ENCODE peak calls at places on chromosomes 5 and 9, in ten cellular contexts. X is tibial artery; P is astrocyte; D is effector memory CD4-positive, alpha-beta T cell; S is CD8-positive, alpha-beta memory T cell; T is psoas muscle; E is endodermal cell; H is heart right ventricle; O is tibial nerve; J is left ventricle myocardium inferior. B is an unnamed sample. For H3K27me3 and H3K9me3, the result is how much of the 10 kb centered on the place peaks cover.

GRCh38 chr5:161302557-161302956 is 244.0 kb downstream of the GABRB2 start:
- DNase-seq in X (no peak), P (no peak), D (no peak), S (no peak), T (no peak), E (no peak), H (no peak), O (no peak), J (no peak), B (no peak)

GRCh38 chr9:137295313-137296213 is 6.5 kb downstream of the NRARP start:
- DNase-seq in X (no peak), P (no peak), D (no peak), S (peak), T (no peak), E (peak), H (peak), O (no peak), J (no peak), B (no peak)

GRCh38 chr9:6354072-6354686 is 26.0 kb downstream of the TPD52L3 start:
- DNase-seq in X (no peak), P (peak), D (peak), S (peak), T (no peak), E (peak), H (no peak), O (no peak), J (no peak), B (peak)

GRCh38 chr9:73239868-73240267 is 88.2 kb downstream of the ANXA1 start:
- DNase-seq in X (no peak), P (no peak), D (no peak), S (no peak), T (no peak), E (no peak), H (no peak), O (no peak), J (no peak), B (no peak)

GRCh38 chr5:94361832-94362754 is 256.3 kb downstream of the KIAA0825 start:
- DNase-seq in X (no peak), P (no peak), D (no peak), S (no peak), T (no peak), E (peak), H (no peak), O (no peak), J (no peak), B (no peak)

GRCh38 chr5:176396330-176396729 is 7.8 kb downstream of the HIGD2A start:
- DNase-seq in X (no peak), P (no peak), D (no peak), S (no peak), T (no peak), E (no peak), H (no peak), O (no peak), J (no peak), B (no peak)

GRCh38 chr5:69129413-69129812 is 35.6 kb downstream of the SLC30A5 start:
- DNase-seq in X (no peak), P (peak), D (no peak), S (no peak), T (no peak), E (no peak), H (no peak), O (no peak), J (no peak), B (peak)

GRCh38 chr9:27194401-27195091 is 85.5 kb downstream of the TEK start:
- DNase-seq in X (no peak), P (peak), D (no peak), S (no peak), T (no peak), E (no peak), H (no peak), O (no peak), J (no peak), B (peak)

GRCh38 chr5:132497488-132497997 is 7.0 kb upstream of the IRF1 start:
- DNase-seq in X (peak), P (peak), D (no peak), S (no peak), T (peak), E (peak), H (peak), O (peak), J (peak), B (peak)

GRCh38 chr5:167207081-167207480 is 1084.4 kb upstream of the WWC1 start:
- DNase-seq in X (no peak), P (no peak), D (no peak), S (no peak), T (no peak), E (no peak), H (no peak), O (no peak), J (no peak), B (no peak)

GRCh38 chr5:1515921-1516571 is 7.7 kb downstream of the LPCAT1 start:
- DNase-seq in X (peak), P (peak), D (no peak), S (no peak), T (peak), E (peak), H (peak), O (no peak), J (peak), B (no peak)

GRCh38 chr5:156759156-156759555 is 90.9 kb upstream of the PPP1R2B start:
- DNase-seq in X (no peak), P (no peak), D (no peak), S (no peak), T (no peak), E (no peak), H (no peak), O (no peak), J (peak), B (no peak)

GRCh38 chr9:105059260-105059659 is 131.3 kb upstream of the ABCA1 start:
- DNase-seq in X (no peak), P (peak), D (no peak), S (no peak), T (no peak), E (no peak), H (no peak), O (no peak), J (no peak), B (no peak)

GRCh38 chr5:9977070-9977469 is 272.6 kb downstream of the ATPSCKMT start:
- DNase-seq in X (no peak), P (no peak), D (no peak), S (no peak), T (no peak), E (no peak), H (no peak), O (no peak), J (no peak), B (no peak)

GRCh38 chr5:58044166-58044565 is 415.7 kb downstream of the PLK2 start:
- DNase-seq in X (no peak), P (no peak), D (no peak), S (no peak), T (no peak), E (no peak), H (no peak), O (no peak), J (no peak), B (no peak)

GRCh38 chr9:126663661-126664072 is 49.9 kb downstream of the LMX1B start:
- DNase-seq in X (no peak), P (no peak), D (no peak), S (no peak), T (no peak), E (no peak), H (peak), O (no peak), J (peak), B (no peak)

GRCh38 chr5:99449786-99450185 is 521.0 kb upstream of the CHD1 start:
- DNase-seq in X (no peak), P (peak), D (no peak), S (no peak), T (no peak), E (no peak), H (no peak), O (no peak), J (no peak), B (no peak)

GRCh38 chr5:64625678-64626077 is 64.6 kb upstream of the SHISAL2B start:
- DNase-seq in X (no peak), P (peak), D (no peak), S (no peak), T (no peak), E (no peak), H (no peak), O (no peak), J (no peak), B (peak)

GRCh38 chr5:9562101-9562500 is 16.2 kb upstream of the SEMA5A start:
- DNase-seq in X (no peak), P (no peak), D (no peak), S (no peak), T (no peak), E (peak), H (no peak), O (no peak), J (no peak), B (no peak)

GRCh38 chr5:56183507-56183906 is 49.6 kb downstream of the ANKRD55 start:
- DNase-seq in X (no peak), P (peak), D (no peak), S (no peak), T (no peak), E (no peak), H (no peak), O (no peak), J (no peak), B (peak)

GRCh38 chr5:169711826-169712225 is 74.8 kb downstream of the DOCK2 start:
- DNase-seq in X (no peak), P (no peak), D (no peak), S (no peak), T (no peak), E (no peak), H (no peak), O (no peak), J (no peak), B (no peak)

GRCh38 chr5:1745806-1746370 is 53.7 kb downstream of the MRPL36 start:
- DNase-seq in X (peak), P (no peak), D (no peak), S (no peak), T (no peak), E (no peak), H (no peak), O (no peak), J (no peak), B (no peak)

GRCh38 chr5:96522635-96523355 is 89.7 kb upstream of the PCSK1 start:
- DNase-seq in X (no peak), P (no peak), D (no peak), S (no peak), T (no peak), E (no peak), H (no peak), O (no peak), J (no peak), B (no peak)

GRCh38 chr9:130239741-130240241 is 25.8 kb upstream of the HMCN2 start:
- DNase-seq in X (no peak), P (no peak), D (no peak), S (no peak), T (peak), E (peak), H (no peak), O (no peak), J (no peak), B (no peak)

GRCh38 chr5:159290741-159291140 is 27.7 kb downstream of the UBLCP1 start:
- DNase-seq in X (no peak), P (peak), D (no peak), S (no peak), T (no peak), E (no peak), H (no peak), O (no peak), J (no peak), B (no peak)

GRCh38 chr9:128587453-128587852 is 35.1 kb downstream of the SPTAN1 start:
- DNase-seq in X (no peak), P (no peak), D (no peak), S (peak), T (no peak), E (no peak), H (no peak), O (no peak), J (no peak), B (no peak)

GRCh38 chr5:58042933-58043606 is 416.8 kb downstream of the PLK2 start:
- DNase-seq in X (no peak), P (peak), D (no peak), S (no peak), T (no peak), E (peak), H (no peak), O (no peak), J (no peak), B (no peak)

DNA sequence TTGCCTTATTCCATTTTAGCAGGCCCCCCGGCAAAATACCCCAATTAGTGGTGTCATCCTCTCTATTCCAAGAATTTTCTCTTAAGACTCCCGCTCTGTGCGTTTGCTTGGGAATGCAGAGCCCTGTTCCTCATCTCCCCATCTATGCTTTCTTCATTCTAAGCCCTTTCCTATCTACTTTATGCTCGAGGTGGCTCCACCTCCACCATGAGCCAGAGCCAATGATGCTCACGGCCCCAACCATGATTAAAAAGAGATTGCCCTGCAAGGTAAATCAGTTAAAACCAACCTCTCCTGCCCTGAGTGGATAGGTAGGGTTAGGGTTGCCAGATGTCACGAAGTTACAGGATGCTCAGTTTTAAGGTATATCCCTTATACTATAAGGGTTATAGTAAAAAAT is 677 bp upstream of the TXNDC15 start:
- DNase-seq in X (no peak), P (no peak), D (no peak), S (peak), T (no peak), E (peak), H (no peak), O (no peak), J (no peak), B (no peak)
- H3K4me3 ChIP-seq in X (peak), P (peak), D (peak), S (peak), T (peak), E (peak), H (peak), O (peak), J (peak), B (no peak)

GRCh38 chr9:38211002-38211401 is 142.0 kb upstream of the SHB start:
- DNase-seq in X (no peak), P (no peak), D (no peak), S (no peak), T (no peak), E (no peak), H (no peak), O (no peak), J (no peak), B (no peak)
- H3K27me3 ChIP-seq in X (under half), P (under half), D (under half), S (under half), T (under half), E (under half), H (under half), O (under half), J (under half), B (under half)

GRCh38 chr9:35499701-35500030 is 9.8 kb downstream of the RUSC2 start:
- DNase-seq in X (no peak), P (no peak), D (no peak), S (no peak), T (no peak), E (no peak), H (no peak), O (no peak), J (no peak), B (no peak)
- H3K9me3 ChIP-seq in X (under half), P (under half), D (under half), S (under half), T (under half), E (half or more), H (under half), O (under half), J (under half), B (under half)

DNA sequence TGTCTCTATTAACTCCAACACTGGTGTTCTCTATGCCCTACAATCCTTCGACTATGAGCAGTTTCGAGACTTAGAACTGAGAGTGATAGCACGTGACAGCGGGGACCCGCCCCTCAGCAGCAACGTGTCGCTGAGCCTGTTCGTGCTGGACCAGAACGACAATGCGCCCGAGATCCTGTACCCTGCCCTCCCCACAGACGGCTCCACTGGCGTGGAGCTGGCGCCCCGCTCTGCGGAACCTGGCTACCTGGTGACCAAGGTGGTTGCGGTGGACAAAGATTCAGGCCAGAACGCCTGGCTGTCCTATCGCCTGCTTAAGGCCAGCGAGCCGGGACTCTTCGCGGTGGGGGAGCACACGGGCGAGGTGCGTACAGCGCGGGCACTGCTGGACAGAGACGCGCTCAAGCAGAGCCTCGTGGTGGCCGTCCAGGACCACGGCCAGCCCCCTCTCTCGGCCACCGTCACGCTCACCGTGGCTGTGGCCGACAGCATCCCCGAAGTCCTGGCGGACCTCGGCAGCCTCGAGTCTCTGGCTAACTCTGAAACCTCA is 2.0 kb downstream of the PCDHGA11 start:
- DNase-seq in X (no peak), P (no peak), D (no peak), S (no peak), T (no peak), E (no peak), H (no peak), O (no peak), J (no peak), B (no peak)
- H3K4me3 ChIP-seq in X (no peak), P (no peak), D (no peak), S (no peak), T (peak), E (no peak), H (no peak), O (no peak), J (no peak), B (no peak)

DNA sequence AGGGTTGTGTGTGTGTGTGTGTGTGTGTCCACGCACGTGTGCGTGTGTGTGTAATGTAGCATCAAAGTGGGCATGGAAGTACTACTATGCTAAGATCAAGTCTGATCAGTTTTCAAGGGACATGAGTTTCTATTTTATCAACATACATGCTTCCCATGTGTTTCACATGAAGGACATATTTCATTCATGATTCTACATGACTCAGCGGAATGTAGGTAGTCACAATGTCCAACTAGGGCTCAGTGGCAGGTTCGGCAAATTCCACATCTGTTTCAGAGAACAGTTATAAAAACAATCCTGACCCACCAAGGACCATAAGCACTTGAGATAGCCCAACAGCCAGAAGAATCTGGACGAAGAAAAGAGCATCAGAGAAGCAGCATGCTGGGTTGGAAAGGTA is 148.3 kb downstream of the SPOCK1 start:
- DNase-seq in X (no peak), P (no peak), D (no peak), S (no peak), T (no peak), E (no peak), H (no peak), O (no peak), J (no peak), B (no peak)
- H3K27me3 ChIP-seq in X (under half), P (under half), D (under half), S (under half), T (under half), E (under half), H (under half), O (under half), J (half or more), B (under half)

GRCh38 chr9:25421560-25421959 is 256.7 kb downstream of the TUSC1 start:
- DNase-seq in X (no peak), P (no peak), D (no peak), S (no peak), T (no peak), E (no peak), H (no peak), O (no peak), J (no peak), B (no peak)

GRCh38 chr9:25418974-25419373 is 259.3 kb downstream of the TUSC1 start:
- DNase-seq in X (no peak), P (no peak), D (no peak), S (no peak), T (no peak), E (no peak), H (no peak), O (no peak), J (no peak), B (no peak)

GRCh38 chr9:25415723-25416122 is 262.5 kb downstream of the TUSC1 start:
- DNase-seq in X (no peak), P (no peak), D (no peak), S (no peak), T (no peak), E (no peak), H (no peak), O (no peak), J (no peak), B (no peak)
- H3K9me3 ChIP-seq in X (under half), P (under half), D (under half), S (under half), T (under half), E (under half), H (under half), O (under half), J (under half), B (under half)

GRCh38 chr9:97529363-97530076 is 28.1 kb downstream of the TMOD1 start:
- DNase-seq in X (peak), P (no peak), D (no peak), S (no peak), T (no peak), E (no peak), H (no peak), O (no peak), J (peak), B (no peak)
- H3K4me3 ChIP-seq in X (no peak), P (no peak), D (no peak), S (no peak), T (no peak), E (no peak), H (no peak), O (no peak), J (no peak), B (no peak)

GRCh38 chr9:107827304-107827703 is 337.7 kb upstream of the KLF4 start:
- DNase-seq in X (no peak), P (no peak), D (no peak), S (no peak), T (no peak), E (no peak), H (no peak), O (no peak), J (no peak), B (no peak)
- H3K27me3 ChIP-seq in X (under half), P (under half), D (under half), S (under half), T (under half), E (half or more), H (under half), O (under half), J (under half), B (under half)

DNA sequence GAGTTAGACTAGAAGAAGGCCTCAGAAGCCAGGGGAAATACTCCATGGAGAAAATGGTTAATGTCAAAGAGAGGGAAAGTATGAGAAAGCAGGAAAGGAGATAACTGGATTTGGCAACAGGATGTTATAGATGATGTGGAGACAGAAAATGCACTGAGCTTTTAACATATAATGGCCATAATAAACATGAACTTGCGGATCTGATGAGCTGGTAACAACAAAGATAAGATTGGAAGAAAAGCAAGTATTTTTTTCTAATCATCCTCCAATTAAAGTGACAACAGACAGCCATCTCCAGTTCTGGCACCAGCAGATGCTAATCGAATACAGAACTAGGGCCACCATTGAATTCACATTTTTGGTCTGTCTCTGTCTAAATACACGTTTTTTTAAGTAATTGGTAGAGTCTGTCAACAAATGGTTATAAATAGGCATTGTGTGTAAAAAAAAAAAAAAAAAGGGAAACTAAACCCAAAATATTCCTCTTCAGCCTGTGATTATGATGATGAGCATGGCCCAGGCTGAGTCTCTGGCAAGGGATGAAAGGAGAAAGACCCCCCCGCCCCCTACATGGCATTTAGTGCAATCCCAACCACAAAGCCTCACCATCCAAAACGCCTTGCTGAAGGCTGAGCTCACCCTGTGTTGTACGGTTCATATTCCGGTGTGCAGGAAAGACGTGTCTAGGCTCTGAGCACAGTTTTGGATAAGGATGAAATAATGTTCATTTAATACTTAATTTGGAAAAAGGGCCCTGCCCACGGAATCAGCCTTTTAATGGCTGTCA is 149.6 kb upstream of the LHFPL2 start:
- DNase-seq in X (no peak), P (peak), D (no peak), S (no peak), T (no peak), E (no peak), H (no peak), O (no peak), J (no peak), B (no peak)
- H3K9me3 ChIP-seq in X (under half), P (under half), D (under half), S (under half), T (under half), E (under half), H (under half), O (under half), J (under half), B (under half)

GRCh38 chr9:38423273-38423938 is 848 bp downstream of the IGFBPL1 start:
- DNase-seq in X (no peak), P (no peak), D (no peak), S (no peak), T (no peak), E (peak), H (no peak), O (no peak), J (no peak), B (no peak)
- H3K4me3 ChIP-seq in X (peak), P (peak), D (no peak), S (no peak), T (peak), E (peak), H (no peak), O (peak), J (peak), B (no peak)

B was measured in AG04450.